ENCODE peak calls at places on chromosome 9, in five cellular contexts. One of them, this sample, is unnamed.

GRCh38 chr9:90057361-90057760 is 452.5 kb downstream of the GADD45G start:
- DNase-seq in CD8-positive, alpha-beta memory T cell: no peak
- DNase-seq in cardiac muscle cell: no peak
- DNase-seq in GM23338: no peak
- DNase-seq in heart left ventricle: no peak
- DNase-seq in this sample: no peak

GRCh38 chr9:88090151-88090581 is 48.1 kb downstream of the SPATA31C2 start:
- DNase-seq in CD8-positive, alpha-beta memory T cell: no peak
- DNase-seq in cardiac muscle cell: peak; percentile 66
- DNase-seq in GM23338: no peak
- DNase-seq in heart left ventricle: no peak
- DNase-seq in this sample: no peak

GRCh38 chr9:34651876-34652602 is at the start of gene IL11RA:
- DNase-seq in CD8-positive, alpha-beta memory T cell: no peak
- DNase-seq in cardiac muscle cell: peak; percentile 92
- DNase-seq in GM23338: peak; percentile 96
- DNase-seq in heart left ventricle: peak; percentile 94
- DNase-seq in this sample: no peak

GRCh38 chr9:96478829-96479371 is 28.9 kb downstream of the HABP4 start:
- DNase-seq in CD8-positive, alpha-beta memory T cell: no peak
- DNase-seq in cardiac muscle cell: no peak
- DNase-seq in GM23338: no peak
- DNase-seq in heart left ventricle: no peak
- DNase-seq in this sample: no peak

GRCh38 chr9:86642721-86643120 is 288.5 kb upstream of the TUT7 start:
- DNase-seq in CD8-positive, alpha-beta memory T cell: no peak
- DNase-seq in cardiac muscle cell: no peak
- DNase-seq in GM23338: no peak
- DNase-seq in heart left ventricle: no peak
- DNase-seq in this sample: no peak

GRCh38 chr9:97504381-97505216 is 3.1 kb downstream of the TMOD1 start:
- DNase-seq in CD8-positive, alpha-beta memory T cell: no peak
- DNase-seq in cardiac muscle cell: no peak
- DNase-seq in GM23338: no peak
- DNase-seq in heart left ventricle: peak; percentile 9
- DNase-seq in this sample: no peak

GRCh38 chr9:33320568-33321261 is 30.4 kb downstream of the NFX1 start:
- DNase-seq in CD8-positive, alpha-beta memory T cell: no peak
- DNase-seq in cardiac muscle cell: no peak
- DNase-seq in GM23338: no peak
- DNase-seq in heart left ventricle: no peak
- DNase-seq in this sample: peak; percentile 52

GRCh38 chr9:16866542-16866941 is 3.9 kb downstream of the BNC2 start:
- DNase-seq in CD8-positive, alpha-beta memory T cell: no peak
- DNase-seq in cardiac muscle cell: no peak
- DNase-seq in GM23338: no peak
- DNase-seq in heart left ventricle: no peak
- DNase-seq in this sample: no peak

GRCh38 chr9:72292184-72292787 is 72.7 kb downstream of the ZFAND5 start:
- DNase-seq in CD8-positive, alpha-beta memory T cell: no peak
- DNase-seq in cardiac muscle cell: peak; percentile 22
- DNase-seq in GM23338: peak; percentile 59
- DNase-seq in heart left ventricle: no peak
- DNase-seq in this sample: no peak

GRCh38 chr9:14018061-14018460 is 295.9 kb downstream of the NFIB start:
- DNase-seq in CD8-positive, alpha-beta memory T cell: no peak
- DNase-seq in cardiac muscle cell: no peak
- DNase-seq in GM23338: no peak
- DNase-seq in heart left ventricle: no peak
- DNase-seq in this sample: peak; percentile 34

GRCh38 chr9:127318651-127319167 is 54.1 kb downstream of the GARNL3 start:
- DNase-seq in CD8-positive, alpha-beta memory T cell: no peak
- DNase-seq in cardiac muscle cell: peak; percentile 42
- DNase-seq in GM23338: no peak
- DNase-seq in heart left ventricle: peak; percentile 29
- DNase-seq in this sample: no peak

GRCh38 chr9:101477214-101477613 is 41.6 kb upstream of the ALDOB start:
- DNase-seq in CD8-positive, alpha-beta memory T cell: no peak
- DNase-seq in cardiac muscle cell: no peak
- DNase-seq in GM23338: no peak
- DNase-seq in heart left ventricle: no peak
- DNase-seq in this sample: no peak

GRCh38 chr9:128575469-128575868 is 23.1 kb downstream of the SPTAN1 start:
- DNase-seq in CD8-positive, alpha-beta memory T cell: no peak
- DNase-seq in cardiac muscle cell: no peak
- DNase-seq in GM23338: no peak
- DNase-seq in heart left ventricle: no peak
- DNase-seq in this sample: no peak

GRCh38 chr9:92790542-92791527 is 26.2 kb upstream of the BICD2 start:
- DNase-seq in CD8-positive, alpha-beta memory T cell: peak; percentile 83
- DNase-seq in cardiac muscle cell: peak; percentile 79
- DNase-seq in GM23338: peak; percentile 84
- DNase-seq in heart left ventricle: peak; percentile 80
- DNase-seq in this sample: no peak

GRCh38 chr9:8783999-8784398 is 984.4 kb upstream of the DMAC1 start:
- DNase-seq in CD8-positive, alpha-beta memory T cell: no peak
- DNase-seq in cardiac muscle cell: no peak
- DNase-seq in GM23338: no peak
- DNase-seq in heart left ventricle: no peak
- DNase-seq in this sample: no peak

GRCh38 chr9:129640086-129640870 is 1.7 kb downstream of the ASB6 start:
- DNase-seq in CD8-positive, alpha-beta memory T cell: no peak
- DNase-seq in cardiac muscle cell: no peak
- DNase-seq in GM23338: no peak
- DNase-seq in heart left ventricle: no peak
- DNase-seq in this sample: no peak

GRCh38 chr9:9679433-9679832 is 933.4 kb downstream of the PTPRD start:
- DNase-seq in CD8-positive, alpha-beta memory T cell: no peak
- DNase-seq in cardiac muscle cell: no peak
- DNase-seq in GM23338: no peak
- DNase-seq in heart left ventricle: no peak
- DNase-seq in this sample: no peak

GRCh38 chr9:120610975-120611689 is 31.2 kb upstream of the CDK5RAP2 start:
- DNase-seq in CD8-positive, alpha-beta memory T cell: no peak
- DNase-seq in cardiac muscle cell: no peak
- DNase-seq in GM23338: peak; percentile 40
- DNase-seq in heart left ventricle: no peak
- DNase-seq in this sample: peak; percentile 14

GRCh38 chr9:136596630-136597031 is 50.8 kb upstream of the NOTCH1 start:
- DNase-seq in CD8-positive, alpha-beta memory T cell: no peak
- DNase-seq in cardiac muscle cell: no peak
- DNase-seq in GM23338: no peak
- DNase-seq in heart left ventricle: no peak
- DNase-seq in this sample: no peak

GRCh38 chr9:21961569-21961968 is 32.6 kb downstream of the CDKN2A start:
- DNase-seq in CD8-positive, alpha-beta memory T cell: no peak
- DNase-seq in cardiac muscle cell: no peak
- DNase-seq in GM23338: no peak
- DNase-seq in heart left ventricle: no peak
- DNase-seq in this sample: no peak

GRCh38 chr9:105445203-105445881 is 2.5 kb upstream of the FSD1L start:
- DNase-seq in CD8-positive, alpha-beta memory T cell: no peak
- DNase-seq in cardiac muscle cell: no peak
- DNase-seq in GM23338: no peak
- DNase-seq in heart left ventricle: peak; percentile 28
- DNase-seq in this sample: no peak

GRCh38 chr9:130936285-130937117 is 2.5 kb downstream of the FIBCD1 start:
- DNase-seq in CD8-positive, alpha-beta memory T cell: no peak
- DNase-seq in cardiac muscle cell: peak; percentile 43
- DNase-seq in GM23338: peak; percentile 81
- DNase-seq in heart left ventricle: no peak
- DNase-seq in this sample: no peak

GRCh38 chr9:96449522-96449843 is 486 bp upstream of the HABP4 start:
- DNase-seq in CD8-positive, alpha-beta memory T cell: no peak
- DNase-seq in cardiac muscle cell: no peak
- DNase-seq in GM23338: peak; percentile 81
- DNase-seq in heart left ventricle: no peak
- DNase-seq in this sample: no peak

GRCh38 chr9:131657031-131657377 is 82.9 kb downstream of the RAPGEF1 start:
- DNase-seq in CD8-positive, alpha-beta memory T cell: peak; percentile 71
- DNase-seq in cardiac muscle cell: no peak
- DNase-seq in GM23338: no peak
- DNase-seq in heart left ventricle: no peak
- DNase-seq in this sample: no peak

GRCh38 chr9:86034863-86035734 is 64.3 kb downstream of the GOLM1 start:
- DNase-seq in CD8-positive, alpha-beta memory T cell: no peak
- DNase-seq in cardiac muscle cell: peak; percentile 65
- DNase-seq in GM23338: peak; percentile 83
- DNase-seq in heart left ventricle: no peak
- DNase-seq in this sample: no peak

GRCh38 chr9:127233582-127234350 is 30.8 kb upstream of the GARNL3 start:
- DNase-seq in CD8-positive, alpha-beta memory T cell: no peak
- DNase-seq in cardiac muscle cell: no peak
- DNase-seq in GM23338: no peak
- DNase-seq in heart left ventricle: no peak
- DNase-seq in this sample: no peak

DNA sequence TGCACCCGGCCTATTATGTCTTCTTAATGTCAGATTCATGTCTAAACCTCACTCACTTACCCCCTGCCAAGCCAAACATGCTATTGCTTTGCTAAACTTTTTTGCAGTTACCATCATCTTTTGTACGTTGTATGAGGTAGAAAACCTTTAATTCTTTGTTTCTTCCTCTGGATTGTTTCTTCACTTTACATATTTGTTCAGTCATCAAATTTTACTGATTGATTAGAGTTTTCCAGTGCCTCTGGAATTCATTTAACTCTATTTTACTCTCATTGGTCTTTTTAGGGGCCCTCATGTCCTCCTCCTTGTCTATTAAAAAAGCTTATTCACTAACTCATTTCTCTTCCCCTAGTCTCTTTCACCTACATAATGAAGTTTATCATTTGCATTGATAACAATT is 67.0 kb downstream of the RIC1 start:
- DNase-seq in CD8-positive, alpha-beta memory T cell: no peak
- DNase-seq in cardiac muscle cell: no peak
- DNase-seq in GM23338: no peak
- DNase-seq in heart left ventricle: no peak
- DNase-seq in this sample: no peak
- H3K27ac ChIP-seq in CD8-positive, alpha-beta memory T cell: no peak overlapping the region
- H3K27ac ChIP-seq in cardiac muscle cell: no peak overlapping the region
- H3K27ac ChIP-seq in GM23338: no peak overlapping the region
- H3K27ac ChIP-seq in heart left ventricle: no peak overlapping the region
- H3K27ac ChIP-seq in this sample: no peak overlapping the region

GRCh38 chr9:19156026-19156474 is 28.8 kb upstream of the PLIN2 start:
- DNase-seq in CD8-positive, alpha-beta memory T cell: no peak
- DNase-seq in cardiac muscle cell: no peak
- DNase-seq in GM23338: no peak
- DNase-seq in heart left ventricle: no peak
- DNase-seq in this sample: no peak

GRCh38 chr9:19155106-19155999 is 28.1 kb upstream of the PLIN2 start:
- DNase-seq in CD8-positive, alpha-beta memory T cell: no peak
- DNase-seq in cardiac muscle cell: no peak
- DNase-seq in GM23338: no peak
- DNase-seq in heart left ventricle: no peak
- DNase-seq in this sample: no peak

GRCh38 chr9:19154135-19154612 is 26.9 kb upstream of the PLIN2 start:
- DNase-seq in CD8-positive, alpha-beta memory T cell: no peak
- DNase-seq in cardiac muscle cell: no peak
- DNase-seq in GM23338: no peak
- DNase-seq in heart left ventricle: peak; percentile 37
- DNase-seq in this sample: no peak

GRCh38 chr9:19160085-19160484 is 32.8 kb upstream of the PLIN2 start:
- DNase-seq in CD8-positive, alpha-beta memory T cell: no peak
- DNase-seq in cardiac muscle cell: no peak
- DNase-seq in GM23338: no peak
- DNase-seq in heart left ventricle: no peak
- DNase-seq in this sample: no peak

DNA sequence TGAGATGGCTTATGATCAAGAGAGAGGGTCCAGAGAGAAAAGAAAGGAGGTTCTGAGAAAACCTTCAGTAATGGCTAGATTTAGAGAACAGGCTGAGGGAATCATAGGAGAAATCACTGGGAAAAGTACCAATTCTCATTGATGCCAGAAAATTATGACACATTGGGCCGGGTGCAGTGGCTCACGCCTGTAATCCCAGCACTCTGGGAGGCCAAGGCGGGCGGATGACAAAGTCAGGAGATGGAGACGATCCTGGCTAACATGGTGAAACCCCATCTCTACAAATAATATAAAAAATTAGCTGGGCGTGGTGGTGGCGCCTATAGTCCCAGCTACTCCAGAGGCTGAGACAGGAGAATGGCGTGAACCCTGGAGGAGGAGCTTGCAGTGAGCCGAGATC is 29.5 kb upstream of the PLIN2 start:
- DNase-seq in CD8-positive, alpha-beta memory T cell: no peak
- DNase-seq in cardiac muscle cell: no peak
- DNase-seq in GM23338: no peak
- DNase-seq in heart left ventricle: no peak
- DNase-seq in this sample: no peak
- H3K27ac ChIP-seq in CD8-positive, alpha-beta memory T cell: no peak overlapping the region
- H3K27ac ChIP-seq in cardiac muscle cell: no peak overlapping the region
- H3K27ac ChIP-seq in GM23338: no peak overlapping the region
- H3K27ac ChIP-seq in heart left ventricle: no peak overlapping the region
- H3K27ac ChIP-seq in this sample: no peak overlapping the region

GRCh38 chr9:115161431-115161830 is 43.5 kb upstream of the TNC start:
- DNase-seq in CD8-positive, alpha-beta memory T cell: no peak
- DNase-seq in cardiac muscle cell: no peak
- DNase-seq in GM23338: no peak
- DNase-seq in heart left ventricle: no peak
- DNase-seq in this sample: no peak
- H3K27ac ChIP-seq in CD8-positive, alpha-beta memory T cell: no peak overlapping the region
- H3K27ac ChIP-seq in cardiac muscle cell: no peak overlapping the region
- H3K27ac ChIP-seq in GM23338: no peak overlapping the region
- H3K27ac ChIP-seq in heart left ventricle: no peak overlapping the region
- H3K27ac ChIP-seq in this sample: peak overlapping the region; percentile 39

GRCh38 chr9:123551636-123552203 is 195.7 kb downstream of the CRB2 start:
- DNase-seq in CD8-positive, alpha-beta memory T cell: no peak
- DNase-seq in cardiac muscle cell: no peak
- DNase-seq in GM23338: no peak
- DNase-seq in heart left ventricle: no peak
- DNase-seq in this sample: no peak
- H3K27ac ChIP-seq in CD8-positive, alpha-beta memory T cell: no peak overlapping the region
- H3K27ac ChIP-seq in cardiac muscle cell: no peak overlapping the region
- H3K27ac ChIP-seq in GM23338: no peak overlapping the region
- H3K27ac ChIP-seq in heart left ventricle: no peak overlapping the region
- H3K27ac ChIP-seq in this sample: no peak overlapping the region

This sample was measured in epithelial cell of prostate.